ENCODE peak calls at places on chromosome 1, in five cellular contexts. X, U, G, O and V are unnamed samples.

GRCh38 chr1:93541045-93541444 is 93.1 kb downstream of the FNBP1L start:
- DNase-seq in X (no peak), U (no peak), G (no peak), O (no peak), V (no peak)

GRCh38 chr1:52157582-52157981 is 15.7 kb downstream of the ZFYVE9 start:
- DNase-seq in X (no peak), U (no peak), G (no peak), O (no peak), V (peak; percentile 50)

GRCh38 chr1:23370744-23371710 is 1.4 kb upstream of the ZNF436 start:
- DNase-seq in X (no peak), U (no peak), G (peak; percentile 82), O (no peak), V (no peak)

GRCh38 chr1:145960468-145961108 is 2.8 kb upstream of the LIX1L start:
- DNase-seq in X (peak; percentile 67), U (peak; percentile 84), G (peak; percentile 72), O (no peak), V (no peak)

GRCh38 chr1:23555225-23555801 is 4.0 kb downstream of the ID3 start:
- DNase-seq in X (peak; percentile 73), U (no peak), G (peak; percentile 78), O (no peak), V (no peak)

GRCh38 chr1:23446644-23447310 is 22.2 kb upstream of the TCEA3 start:
- DNase-seq in X (no peak), U (no peak), G (no peak), O (no peak), V (no peak)

GRCh38 chr1:156931553-156931952 is 11.1 kb downstream of the LRRC71 start:
- DNase-seq in X (no peak), U (no peak), G (peak; percentile 16), O (no peak), V (no peak)

GRCh38 chr1:218938259-218938658 is 235.4 kb upstream of the LYPLAL1 start:
- DNase-seq in X (no peak), U (no peak), G (no peak), O (no peak), V (no peak)

GRCh38 chr1:3161130-3161840 is 92.3 kb downstream of the PRDM16 start:
- DNase-seq in X (no peak), U (no peak), G (no peak), O (no peak), V (no peak)

GRCh38 chr1:200512191-200512590 is 102.4 kb upstream of the ZNF281 start:
- DNase-seq in X (no peak), U (no peak), G (peak; percentile 13), O (no peak), V (no peak)

GRCh38 chr1:58874757-58875755 is 91.2 kb upstream of the JUN start:
- DNase-seq in X (no peak), U (no peak), G (peak; percentile 78), O (no peak), V (no peak)

GRCh38 chr1:153882296-153882912 is 40.4 kb downstream of the GATAD2B start:
- DNase-seq in X (no peak), U (no peak), G (peak; percentile 16), O (no peak), V (no peak)

GRCh38 chr1:101290119-101290921 is 53.5 kb downstream of the S1PR1 start:
- DNase-seq in X (no peak), U (no peak), G (no peak), O (no peak), V (no peak)

GRCh38 chr1:19312782-19313635 is 883 bp downstream of the SLC66A1 start:
- DNase-seq in X (no peak), U (no peak), G (no peak), O (no peak), V (no peak)

GRCh38 chr1:77776007-77776725 is 3.3 kb upstream of the MIGA1 start:
- DNase-seq in X (no peak), U (no peak), G (no peak), O (no peak), V (no peak)

GRCh38 chr1:74502432-74502831 is 10.0 kb downstream of the LRRC53 start:
- DNase-seq in X (peak; percentile 1), U (no peak), G (peak; percentile 34), O (no peak), V (no peak)

GRCh38 chr1:168090395-168090794 is 46.3 kb downstream of the GPR161 start:
- DNase-seq in X (no peak), U (no peak), G (no peak), O (no peak), V (peak; percentile 47)

GRCh38 chr1:168091063-168091462 is 45.7 kb downstream of the GPR161 start:
- DNase-seq in X (no peak), U (no peak), G (no peak), O (no peak), V (peak; percentile 12)

GRCh38 chr1:168088511-168089325 is 48.0 kb downstream of the GPR161 start:
- DNase-seq in X (no peak), U (no peak), G (no peak), O (no peak), V (peak; percentile 80)

GRCh38 chr1:168089979-168090337 is 46.8 kb downstream of the GPR161 start:
- DNase-seq in X (no peak), U (no peak), G (no peak), O (no peak), V (no peak)

GRCh38 chr1:168089326-168089978 is 47.3 kb downstream of the GPR161 start:
- DNase-seq in X (no peak), U (no peak), G (peak; percentile 15), O (no peak), V (peak; percentile 86)
- TF ChIP-seq POLR2A in X (no peak), U (no peak), G (no peak), O (no peak), V (no peak)

GRCh38 chr1:150001415-150001814 is 9.1 kb downstream of the OTUD7B start:
- DNase-seq in X (no peak), U (no peak), G (no peak), O (no peak), V (no peak)

GRCh38 chr1:149993764-149994163 is 16.8 kb downstream of the OTUD7B start:
- DNase-seq in X (no peak), U (no peak), G (no peak), O (no peak), V (no peak)

GRCh38 chr1:150002217-150002616 is 8.3 kb downstream of the OTUD7B start:
- DNase-seq in X (no peak), U (no peak), G (no peak), O (no peak), V (no peak)

GRCh38 chr1:149995927-149996326 is 14.6 kb downstream of the OTUD7B start:
- DNase-seq in X (no peak), U (no peak), G (peak; percentile 51), O (no peak), V (no peak)

DNA sequence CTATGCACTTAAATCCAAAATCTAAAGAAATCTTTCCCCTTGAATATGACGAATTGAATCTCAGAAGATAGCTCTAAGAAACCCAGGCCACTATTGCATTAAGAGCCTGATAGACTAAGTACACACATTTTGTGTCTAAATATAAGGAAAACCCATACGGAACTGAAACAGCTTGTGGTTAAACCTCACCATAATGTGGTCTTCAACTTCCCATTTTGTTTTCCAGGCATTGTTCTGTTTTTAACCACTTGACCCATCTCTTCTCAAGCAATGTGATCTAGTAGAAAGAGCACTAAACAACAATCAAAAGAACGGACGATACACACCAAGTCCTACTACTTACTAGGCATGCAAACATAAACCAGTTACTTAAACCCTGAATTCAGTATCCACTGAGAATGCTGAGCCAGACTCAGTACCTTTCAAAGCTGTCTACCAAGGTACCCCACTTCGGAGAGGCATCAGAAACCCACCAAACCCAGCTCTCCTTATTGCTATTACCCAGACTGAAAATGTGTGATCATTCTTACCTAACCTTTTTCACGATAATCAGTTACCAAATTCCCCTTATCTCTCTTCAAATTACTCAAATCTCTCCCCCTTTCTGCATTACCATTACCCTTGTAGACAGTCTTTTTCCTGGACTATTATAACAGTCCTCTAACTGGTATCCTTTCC is 12.8 kb downstream of the OTUD7B start:
- DNase-seq in X (no peak), U (no peak), G (no peak), O (no peak), V (no peak)
- TF ChIP-seq POLR2A in X (no peak), U (no peak), G (no peak), O (no peak), V (no peak)

DNA sequence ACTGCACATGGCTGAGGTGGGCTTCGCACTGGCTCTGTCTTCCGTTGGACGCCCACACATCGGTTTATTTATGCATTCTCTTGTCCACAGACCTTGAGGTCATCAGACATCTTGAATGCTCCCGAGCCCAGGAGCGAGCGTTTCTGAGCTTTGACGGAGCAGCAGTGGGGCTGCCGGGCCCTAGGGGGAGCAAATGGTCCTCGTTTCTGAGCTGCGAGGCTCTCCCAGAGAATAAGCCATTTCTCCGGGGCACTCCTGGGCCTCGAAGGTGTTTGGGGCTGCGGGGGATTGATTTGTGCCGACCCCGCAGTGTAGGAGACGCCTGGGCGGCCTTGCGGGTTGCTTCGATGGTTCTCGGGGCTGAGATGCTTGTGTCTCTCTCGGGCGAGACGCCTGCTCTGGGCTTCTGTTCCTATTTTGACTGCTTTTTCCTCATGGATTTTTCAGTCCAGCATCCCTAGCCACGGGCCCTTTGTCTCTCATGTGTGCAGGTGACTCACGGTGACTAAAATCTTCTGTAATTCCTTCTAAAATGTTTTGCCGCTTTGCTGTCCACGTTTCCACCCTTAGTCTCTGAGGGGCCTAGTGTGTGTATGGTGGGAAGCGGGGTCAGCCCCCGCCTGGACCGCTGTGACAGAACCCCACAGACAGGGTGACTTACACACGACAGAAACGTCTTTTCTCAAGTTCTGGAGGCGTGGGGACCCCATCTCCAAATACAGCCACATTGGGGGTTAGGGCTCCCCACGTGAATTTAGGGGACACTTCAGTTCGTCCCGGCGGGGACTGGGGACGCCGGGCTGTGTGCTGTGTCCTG is 62.1 kb downstream of the FAAP20 start:
- DNase-seq in X (peak; percentile 14), U (peak; percentile 58), G (peak; percentile 8), O (no peak), V (no peak)
- TF ChIP-seq POLR2A in X (no peak), U (no peak), G (no peak), O (no peak), V (peak; percentile 6)

DNA sequence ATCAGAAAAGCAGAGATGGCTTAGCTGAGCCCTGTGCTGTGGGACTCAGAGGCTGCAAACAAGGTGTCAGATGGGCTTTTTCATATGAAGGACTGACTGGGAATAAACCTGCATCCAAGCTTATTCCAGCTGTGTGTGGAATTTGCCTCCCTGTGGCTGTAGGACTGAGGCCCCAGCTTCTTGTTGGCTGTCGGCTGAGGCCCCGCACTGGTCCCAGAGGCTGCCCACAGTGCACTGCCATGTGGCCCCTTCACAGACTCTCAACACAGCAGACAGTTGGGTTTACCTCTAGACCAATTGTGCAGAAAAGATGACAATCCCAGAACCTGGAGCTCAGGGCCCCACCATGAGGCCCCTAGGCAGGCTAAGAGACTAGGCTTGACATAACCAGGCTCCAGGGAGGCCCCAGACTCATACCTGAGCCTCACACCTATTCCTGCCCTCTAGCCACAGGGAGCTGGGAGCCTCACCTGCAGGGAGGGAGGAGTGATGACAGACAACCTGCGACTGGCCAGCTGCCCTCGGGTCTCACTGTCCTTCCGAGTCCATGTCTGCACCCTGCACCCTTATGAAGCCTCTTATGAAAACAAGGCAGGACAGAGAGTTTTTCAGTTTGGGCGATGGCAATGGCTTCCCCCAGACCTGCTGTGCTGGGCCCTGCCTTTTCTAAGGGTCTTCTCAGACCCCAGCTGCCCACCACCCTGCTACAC is 615.5 kb downstream of the NPHP4 start:
- DNase-seq in X (no peak), U (no peak), G (no peak), O (no peak), V (no peak)
- TF ChIP-seq POLR2A in X (no peak), U (no peak), G (no peak), O (no peak), V (no peak)